ENCODE peak calls at places on chromosomes 12 and 14, in nine cellular contexts. C is HEK293T, W is EL, H is NCI-H1417, N is PC-3, Y is fibroblast of lung, G is NCI-H510A treated with DMSO at 0.1 percent for 48 hours, F is GM10248, K is epithelial cell of esophagus. O is an unnamed sample.

GRCh38 chr12:26204612-26205289 is 9.4 kb downstream of the SSPN start:
- DNase-seq in F (no peak), Y (peak), K (no peak), C (no peak), W (no peak), H (no peak), G (no peak), N (no peak), O (no peak)

GRCh38 chr14:74492413-74493342 is at the start of gene NPC2:
- DNase-seq in G (no peak), H (no peak), F (no peak), N (peak), K (no peak), Y (peak), W (no peak), C (no peak), O (no peak)

GRCh38 chr12:52740591-52740990 is 36.6 kb downstream of the KRT76 start:
- DNase-seq in Y (no peak), K (peak), G (peak), H (no peak), F (no peak), C (no peak), N (peak), W (no peak), O (no peak)

GRCh38 chr12:78060186-78060585 is 229.5 kb downstream of the NAV3 start:
- DNase-seq in Y (peak), C (no peak), F (no peak), H (no peak), G (no peak), W (peak), N (peak), K (peak), O (peak)

GRCh38 chr12:130070017-130070653 is 92.1 kb upstream of the FZD10 start:
- DNase-seq in C (no peak), W (no peak), H (no peak), F (no peak), K (no peak), Y (no peak), N (no peak), G (no peak), O (no peak)

GRCh38 chr12:123847876-123848275 is 85.8 kb downstream of the DNAH10 start:
- DNase-seq in F (no peak), N (no peak), G (no peak), W (no peak), K (no peak), Y (no peak), H (no peak), C (no peak), O (no peak)

GRCh38 chr14:100374270-100374669 is 51.1 kb downstream of the SLC25A47 start:
- DNase-seq in C (no peak), H (no peak), F (no peak), K (no peak), W (no peak), G (no peak), Y (no peak), N (no peak), O (no peak)

GRCh38 chr12:83710851-83711250 is 1024.1 kb downstream of the TMTC2 start:
- DNase-seq in N (no peak), Y (no peak), K (no peak), G (no peak), C (no peak), H (no peak), W (no peak), F (no peak), O (no peak)

GRCh38 chr12:50564948-50565297 is 60.1 kb downstream of the DIP2B start:
- DNase-seq in W (no peak), C (no peak), G (no peak), F (no peak), Y (no peak), K (no peak), N (no peak), H (no peak), O (no peak)

GRCh38 chr14:64510127-64510808 is 5.7 kb downstream of the ZBTB1 start:
- DNase-seq in H (no peak), C (no peak), F (no peak), K (no peak), W (no peak), Y (no peak), N (no peak), G (no peak), O (no peak)

GRCh38 chr14:41993687-41994086 is 387.0 kb downstream of the LRFN5 start:
- DNase-seq in H (no peak), C (no peak), N (no peak), K (no peak), G (no peak), Y (no peak), W (no peak), F (no peak), O (no peak)

GRCh38 chr14:100017578-100017977 is 47.6 kb upstream of the EVL start:
- DNase-seq in F (no peak), G (no peak), C (no peak), W (peak), Y (peak), N (no peak), H (no peak), K (no peak), O (peak)

GRCh38 chr14:61589691-61590521 is 105.4 kb upstream of the HIF1A start:
- DNase-seq in K (no peak), N (no peak), Y (no peak), W (no peak), H (no peak), F (no peak), G (no peak), C (no peak), O (no peak)

GRCh38 chr12:7079826-7080125 is 12.5 kb downstream of the C1R start:
- DNase-seq in W (peak), Y (peak), C (no peak), F (no peak), H (no peak), N (peak), G (no peak), K (peak), O (no peak)

GRCh38 chr14:22561661-22562579 is 27.1 kb downstream of the DAD1 start:
- DNase-seq in N (no peak), W (no peak), H (no peak), G (no peak), C (no peak), Y (no peak), K (no peak), F (peak), O (no peak)

GRCh38 chr14:85572021-85572420 is 42.1 kb downstream of the FLRT2 start:
- DNase-seq in Y (no peak), C (no peak), K (no peak), N (no peak), F (no peak), W (no peak), G (no peak), H (no peak), O (no peak)

GRCh38 chr12:50642035-50642451 is 121.9 kb upstream of the ATF1 start:
- DNase-seq in K (peak), N (peak), C (no peak), G (peak), Y (peak), W (peak), F (no peak), H (no peak), O (peak)

GRCh38 chr12:21751517-21751916 is 23.0 kb downstream of the KCNJ8 start:
- DNase-seq in F (no peak), W (peak), Y (peak), H (no peak), G (no peak), K (no peak), N (no peak), C (peak), O (no peak)

GRCh38 chr14:67641902-67642749 is 22.4 kb downstream of the ARG2 start:
- DNase-seq in C (no peak), F (no peak), N (no peak), K (no peak), Y (no peak), H (no peak), W (no peak), G (no peak), O (no peak)

GRCh38 chr14:101840649-101841365 is 79.3 kb downstream of the PPP2R5C start:
- DNase-seq in Y (no peak), K (peak), C (no peak), N (no peak), G (no peak), H (no peak), F (no peak), W (no peak), O (no peak)

GRCh38 chr12:51886021-51886710 is 1.7 kb upstream of the ANKRD33 start:
- DNase-seq in F (no peak), G (no peak), C (no peak), H (no peak), N (peak), W (peak), K (peak), Y (peak), O (peak)

GRCh38 chr12:56257491-56258067 is 605 bp downstream of the ANKRD52 start:
- DNase-seq in F (no peak), C (peak), G (peak), Y (no peak), H (peak), W (peak), N (peak), K (peak), O (peak)

GRCh38 chr12:115320967-115321366 is 637.0 kb upstream of the TBX3 start:
- DNase-seq in G (no peak), F (no peak), N (no peak), H (no peak), Y (no peak), C (no peak), W (no peak), K (no peak), O (no peak)

GRCh38 chr12:108638997-108639822 is 5.5 kb upstream of the SELPLG start:
- DNase-seq in G (no peak), C (no peak), N (no peak), H (no peak), K (no peak), Y (no peak), W (no peak), F (no peak), O (no peak)

GRCh38 chr12:87845995-87846483 is 183.2 kb downstream of the C12orf50 start:
- DNase-seq in C (no peak), G (no peak), F (no peak), Y (no peak), W (no peak), K (no peak), H (no peak), N (no peak), O (no peak)

GRCh38 chr14:50667491-50668007 is 557 bp downstream of the SAV1 start:
- DNase-seq in W (no peak), H (peak), Y (no peak), C (peak), G (no peak), N (peak), F (peak), K (peak), O (no peak)

GRCh38 chr12:102960766-102961487 is 3.5 kb downstream of the ASCL1 start:
- DNase-seq in F (no peak), H (no peak), G (peak), K (no peak), N (no peak), C (no peak), Y (no peak), W (no peak), O (no peak)

GRCh38 chr14:92408186-92408585 is 85.2 kb downstream of the SLC24A4 start:
- DNase-seq in N (peak), Y (peak), K (peak), W (peak), G (no peak), C (no peak), H (no peak), F (no peak), O (no peak)

GRCh38 chr14:93337143-93337753 is 4.4 kb upstream of the BTBD7 start:
- DNase-seq in W (no peak), C (no peak), H (no peak), N (no peak), Y (no peak), G (no peak), K (no peak), F (no peak), O (no peak)

GRCh38 chr14:104877806-104878550 is 12.9 kb downstream of the CEP170B start:
- DNase-seq in F (no peak), C (no peak), G (no peak), W (no peak), H (no peak), N (no peak), Y (no peak), K (no peak), O (no peak)